ENCODE peak calls at places on chromosome 7, in four cellular contexts. J is GM23248, H is Panc1, G is esophagus muscularis mucosa. C is an unnamed sample.

GRCh38 chr7:46080595-46081159 is 159.6 kb upstream of the IGFBP3 start:
- DNase-seq in J (peak; percentile 62), H (no peak), G (no peak), C (no peak)

GRCh38 chr7:127253289-127254162 is 785 bp upstream of the GRM8 start:
- DNase-seq in J (peak; percentile 83), H (peak; percentile 15), G (no peak), C (no peak)

GRCh38 chr7:38280707-38281106 is 7.3 kb upstream of the TARP start:
- DNase-seq in J (no peak), H (no peak), G (no peak), C (no peak)

GRCh38 chr7:2114052-2114451 is 118.7 kb downstream of the MAD1L1 start:
- DNase-seq in J (peak; percentile 78), H (no peak), G (no peak), C (no peak)

GRCh38 chr7:50982626-50983025 is 199.9 kb upstream of the GRB10 start:
- DNase-seq in J (no peak), H (no peak), G (peak; percentile 64), C (no peak)

GRCh38 chr7:34445653-34446052 is 212.4 kb upstream of the NPSR1 start:
- DNase-seq in J (no peak), H (no peak), G (no peak), C (no peak)

GRCh38 chr7:73885975-73886798 is 25.2 kb downstream of the TMEM270 start:
- DNase-seq in J (peak; percentile 84), H (no peak), G (no peak), C (no peak)

GRCh38 chr7:142477079-142477651 is 219.3 kb upstream of the PRSS58 start:
- DNase-seq in J (peak; percentile 59), H (no peak), G (no peak), C (no peak)

GRCh38 chr7:119438315-119438714 is 834.7 kb upstream of the KCND2 start:
- DNase-seq in J (no peak), H (no peak), G (no peak), C (no peak)

GRCh38 chr7:114225784-114226183 is 188.8 kb upstream of the FOXP2 start:
- DNase-seq in J (no peak), H (no peak), G (no peak), C (no peak)

GRCh38 chr7:80330434-80330833 is 181.4 kb downstream of the GNAT3 start:
- DNase-seq in J (peak; percentile 61), H (no peak), G (no peak), C (no peak)

GRCh38 chr7:80182630-80183276 is 48.1 kb downstream of the GNAI1 start:
- DNase-seq in J (peak; percentile 9), H (no peak), G (no peak), C (no peak)

GRCh38 chr7:27210441-27211083 is 10.7 kb upstream of the HOXA13 start:
- DNase-seq in J (peak; percentile 65), H (no peak), G (no peak), C (peak; percentile 67)

GRCh38 chr7:18874875-18875274 is 242.6 kb downstream of the TWIST1 start:
- DNase-seq in J (no peak), H (no peak), G (no peak), C (no peak)

GRCh38 chr7:30679664-30680063 is 2.6 kb downstream of the CRHR2 start:
- DNase-seq in J (no peak), H (no peak), G (no peak), C (no peak)

DNA sequence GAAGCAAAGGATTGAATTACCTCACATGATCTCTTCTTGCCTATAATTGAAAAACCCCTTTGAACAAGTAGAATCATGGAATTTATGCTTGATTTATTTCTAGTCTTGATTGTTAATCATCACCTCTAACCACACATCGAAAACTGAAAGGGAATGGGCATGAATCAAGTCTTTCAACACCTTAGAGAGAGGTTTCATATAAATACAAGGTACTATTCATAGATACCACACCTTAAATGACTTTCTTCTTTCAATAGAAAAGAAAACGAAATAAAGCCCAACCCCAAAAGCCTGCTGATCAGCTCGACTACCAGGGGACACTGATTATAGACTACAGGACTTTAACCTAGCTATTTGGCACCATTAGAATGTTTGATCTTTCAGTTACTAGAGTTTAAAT is 128.6 kb upstream of the PTPRZ1 start:
- DNase-seq in J (no peak), H (no peak), G (no peak), C (no peak)
- H3K36me3 ChIP-seq in J (no peaks in the 10 kb centered on the region), H (no peaks in the 10 kb centered on the region), G (no peaks in the 10 kb centered on the region), C (no peaks in the 10 kb centered on the region)

DNA sequence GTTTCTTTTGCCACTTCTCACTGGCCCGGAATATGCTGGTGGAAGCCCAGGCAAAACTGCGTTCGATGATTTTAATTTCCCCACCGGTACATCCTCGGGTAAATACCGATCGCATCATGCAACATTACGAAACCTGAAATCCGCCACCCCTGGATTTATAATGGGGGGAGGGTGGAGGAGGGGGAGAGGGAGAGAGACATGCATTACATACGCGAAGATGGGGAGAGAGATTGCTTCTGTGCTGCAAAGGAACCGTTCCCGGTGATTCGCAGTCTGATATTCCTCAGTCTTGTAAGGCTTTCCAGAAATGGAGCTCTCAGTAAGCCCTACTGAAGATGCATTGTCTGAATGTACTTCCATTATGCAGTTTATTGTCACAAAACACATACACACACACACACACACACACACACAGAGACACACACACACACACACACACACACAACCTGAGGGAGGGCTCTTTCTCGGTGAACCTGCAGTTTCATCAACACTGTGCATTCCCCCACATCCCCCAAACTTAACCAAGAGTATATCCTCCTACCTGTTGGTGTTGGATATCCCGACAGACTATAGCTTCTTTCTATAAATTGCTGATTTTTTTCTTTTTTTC is 741 bp downstream of the GPR85 start:
- DNase-seq in J (peak; percentile 46), H (no peak), G (no peak), C (no peak)
- H3K4me3 ChIP-seq in J (peak overlapping the region; percentile 87), H (peak overlapping the region; percentile 7), G (peak overlapping the region; percentile 51), C (no peak overlapping the region)

GRCh38 chr7:44072364-44073231 is 7.2 kb upstream of the PGAM2 start:
- DNase-seq in J (peak; percentile 92), H (no peak), G (peak; percentile 96), C (no peak)
- H3K36me3 ChIP-seq in J (no peaks in the 10 kb centered on the region), H (no peaks in the 10 kb centered on the region), G (peaks cover 50% of the 10 kb centered on the region), C (peaks cover 8% of the 10 kb centered on the region)

GRCh38 chr7:23107781-23108180 is 2.2 kb downstream of the KLHL7 start:
- DNase-seq in J (no peak), H (no peak), G (no peak), C (no peak)
- H3K4me3 ChIP-seq in J (peak overlapping the region; percentile 95), H (peak overlapping the region; percentile 96), G (peak overlapping the region; percentile 97), C (no peak overlapping the region)

GRCh38 chr7:105065104-105065503 is 51.1 kb downstream of the KMT2E start:
- DNase-seq in J (no peak), H (no peak), G (no peak), C (no peak)

GRCh38 chr7:105073143-105073542 is 59.1 kb downstream of the KMT2E start:
- DNase-seq in J (no peak), H (no peak), G (no peak), C (no peak)

DNA sequence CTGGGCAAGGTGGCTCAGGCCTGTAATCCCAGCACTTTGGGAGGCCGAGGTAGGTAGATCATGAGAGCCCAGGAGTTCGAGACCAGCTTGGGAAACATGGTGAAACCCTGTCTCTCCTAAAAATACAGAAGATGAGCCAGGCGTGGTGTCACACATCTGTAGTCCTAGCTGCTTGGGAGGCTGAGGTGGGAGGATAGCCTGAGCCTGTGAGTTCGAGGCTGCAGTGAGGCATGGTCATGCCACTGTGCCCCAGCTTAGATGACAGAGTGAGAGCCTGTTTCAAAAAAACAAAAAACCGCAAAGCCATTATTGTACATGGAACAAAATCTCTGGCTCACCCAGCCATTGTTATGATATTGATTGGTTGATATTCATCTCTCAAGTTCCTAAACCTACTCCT is 53.7 kb downstream of the KMT2E start:
- DNase-seq in J (no peak), H (no peak), G (no peak), C (no peak)
- H3K36me3 ChIP-seq in J (peaks cover 72% of the 10 kb centered on the region), H (peaks cover 20% of the 10 kb centered on the region), G (peaks cover 24% of the 10 kb centered on the region), C (no peaks in the 10 kb centered on the region)